ENCODE peak calls at places on chromosomes 12 and 14, in six cellular contexts. B, J, P, H, A and G are unnamed samples. For H3K4me1, the result is how much of the 10 kb centered on the place peaks cover.

GRCh38 chr12:18819471-18819870 is 81.6 kb downstream of the CAPZA3 start:
- DNase-seq in A (no peak), H (no peak), B (no peak), J (no peak), P (no peak), G (no peak)

GRCh38 chr12:58833844-58834243 is 86.5 kb downstream of the LRIG3 start:
- DNase-seq in H (no peak), A (no peak), B (no peak), P (no peak), J (no peak), G (no peak)

GRCh38 chr12:124684971-124685688 is 117.7 kb upstream of the NCOR2 start:
- DNase-seq in H (no peak), J (no peak), B (no peak), P (no peak), A (no peak), G (no peak)

GRCh38 chr14:104878582-104878981 is 13.5 kb downstream of the CEP170B start:
- DNase-seq in A (peak), H (no peak), P (peak), J (no peak), B (no peak), G (no peak)

GRCh38 chr14:23181946-23182345 is 1.5 kb downstream of the SLC7A8 start:
- DNase-seq in A (no peak), J (no peak), H (no peak), B (no peak), P (no peak), G (no peak)

GRCh38 chr12:54390176-54390667 is 5.7 kb upstream of the ZNF385A start:
- DNase-seq in H (no peak), J (no peak), B (peak), A (peak), P (no peak), G (no peak)

GRCh38 chr14:52051861-52052260 is 17.0 kb downstream of the NID2 start:
- DNase-seq in B (no peak), H (no peak), P (no peak), A (no peak), J (no peak), G (no peak)

GRCh38 chr14:64554551-64554950 is 4.8 kb downstream of the PPP1R36 start:
- DNase-seq in A (no peak), B (no peak), J (no peak), H (no peak), P (no peak), G (no peak)

GRCh38 chr12:54967461-54967860 is 17.1 kb downstream of the TESPA1 start:
- DNase-seq in B (peak), J (no peak), H (no peak), A (no peak), P (no peak), G (peak)

GRCh38 chr12:84842406-84843013 is 70.1 kb downstream of the SLC6A15 start:
- DNase-seq in P (no peak), B (peak), A (no peak), J (no peak), H (no peak), G (peak)

GRCh38 chr14:37665479-37665878 is 70.0 kb downstream of the TTC6 start:
- DNase-seq in J (no peak), B (no peak), A (no peak), H (no peak), P (no peak), G (no peak)

GRCh38 chr14:71243697-71244096 is 336.4 kb downstream of the PCNX1 start:
- DNase-seq in B (no peak), A (no peak), P (no peak), H (no peak), J (no peak), G (no peak)

GRCh38 chr14:20215196-20215595 is 8.3 kb upstream of the OR11H6 start:
- DNase-seq in H (no peak), B (no peak), J (no peak), A (no peak), P (no peak), G (no peak)

GRCh38 chr14:93984987-93985410 is 8.6 kb upstream of the ASB2 start:
- DNase-seq in A (no peak), H (no peak), B (peak), P (no peak), J (peak), G (no peak)

GRCh38 chr12:19700969-19701368 is 261.7 kb downstream of the AEBP2 start:
- DNase-seq in H (no peak), A (no peak), P (no peak), J (no peak), B (no peak), G (no peak)

GRCh38 chr14:50040401-50040775 is 76.0 kb downstream of the VCPKMT start:
- DNase-seq in P (no peak), A (no peak), H (no peak), B (peak), J (no peak), G (peak)

GRCh38 chr14:31934767-31935266 is 142.3 kb upstream of the ARHGAP5 start:
- DNase-seq in B (peak), P (no peak), A (no peak), J (peak), H (no peak), G (peak)

GRCh38 chr14:99268776-99269510 is 3.1 kb downstream of the BCL11B start:
- DNase-seq in B (no peak), A (no peak), H (no peak), J (no peak), P (no peak), G (no peak)

GRCh38 chr12:28057856-28058615 is 85.5 kb upstream of the PTHLH start:
- DNase-seq in P (no peak), B (no peak), A (no peak), H (no peak), J (no peak), G (no peak)

GRCh38 chr12:100141998-100142850 is 450 bp downstream of the BLTP3B start:
- DNase-seq in B (peak), P (peak), H (peak), A (peak), J (peak), G (peak)

GRCh38 chr12:12273291-12273957 is 6.6 kb upstream of the LRP6 start:
- DNase-seq in J (no peak), P (no peak), A (no peak), H (no peak), B (no peak), G (no peak)

GRCh38 chr14:53106768-53107167 is 46.4 kb downstream of the DDHD1 start:
- DNase-seq in H (no peak), J (no peak), A (no peak), B (no peak), P (no peak), G (no peak)

GRCh38 chr12:113800201-113800600 is 165.9 kb downstream of the RBM19 start:
- DNase-seq in B (no peak), A (no peak), P (peak), J (no peak), H (no peak), G (no peak)

GRCh38 chr14:97408937-97409860 is 612.0 kb downstream of the VRK1 start:
- DNase-seq in P (no peak), A (no peak), J (no peak), H (no peak), B (no peak), G (peak)

GRCh38 chr14:65128096-65128495 is 25.8 kb upstream of the MAX start:
- DNase-seq in P (no peak), H (no peak), A (no peak), J (no peak), B (no peak), G (no peak)

GRCh38 chr14:76309572-76310551 is 66.1 kb upstream of the ESRRB start:
- DNase-seq in H (no peak), P (no peak), J (peak), A (peak), B (no peak), G (no peak)

GRCh38 chr12:2282321-2282720 is 229.5 kb downstream of the CACNA1C start:
- DNase-seq in P (no peak), J (no peak), H (no peak), B (no peak), A (no peak), G (no peak)

GRCh38 chr12:26841085-26841484 is 8.1 kb upstream of the ITPR2 start:
- DNase-seq in P (no peak), A (no peak), J (no peak), B (no peak), H (no peak), G (no peak)

GRCh38 chr12:54891717-54892478 is 37.6 kb downstream of the MUCL1 start:
- DNase-seq in B (no peak), H (peak), A (no peak), J (no peak), P (no peak), G (no peak)

GRCh38 chr12:3972576-3972975 is 99.4 kb upstream of the PARP11 start:
- DNase-seq in P (no peak), H (no peak), J (no peak), B (no peak), A (no peak), G (no peak)

GRCh38 chr14:100131181-100131580 is 28.3 kb downstream of the DEGS2 start:
- DNase-seq in J (no peak), B (no peak), H (peak), A (no peak), P (no peak), G (no peak)

GRCh38 chr12:107439101-107439738 is 246.4 kb upstream of the PWP1 start:
- DNase-seq in A (no peak), H (no peak), J (no peak), P (no peak), B (no peak), G (no peak)

DNA sequence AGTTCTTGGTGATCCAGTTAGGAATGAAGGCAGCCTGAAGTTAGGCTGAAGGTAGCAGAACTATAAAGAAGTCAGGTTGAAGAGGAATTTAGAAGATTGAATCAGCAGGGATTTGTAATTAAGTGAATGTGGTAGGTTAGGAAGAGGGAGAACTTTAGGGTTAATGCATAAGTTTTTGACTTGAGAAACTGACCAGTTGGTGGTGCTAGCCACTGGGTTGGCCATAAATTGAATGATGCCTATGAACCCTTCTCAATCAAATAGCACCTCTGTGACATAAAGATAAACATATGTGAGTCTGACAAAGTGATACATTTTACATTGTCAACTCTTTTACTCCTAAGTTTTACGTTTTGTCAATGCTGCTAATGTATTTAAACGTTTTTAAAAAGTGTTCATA is 290.6 kb upstream of the NAV3 start:
- DNase-seq in A (no peak), B (no peak), J (no peak), H (no peak), P (no peak), G (no peak)
- TF ChIP-seq CTCF in A (no peak), B (no peak), J (no peak), H (no peak), P (no peak), G (no peak)

GRCh38 chr12:120249875-120250795 is 15.4 kb downstream of the PXN start:
- DNase-seq in P (no peak), J (peak), H (no peak), A (no peak), B (no peak), G (no peak)
- H3K4me1 ChIP-seq in P (under half), J (half or more), H (under half), A (half or more), B (under half), G (under half)

GRCh38 chr12:51216652-51217051 is 1.2 kb downstream of the POU6F1 start:
- DNase-seq in B (no peak), H (no peak), J (no peak), P (no peak), A (no peak), G (no peak)

GRCh38 chr12:51217133-51217967 is 512 bp downstream of the POU6F1 start:
- DNase-seq in H (peak), A (peak), P (peak), J (peak), B (peak), G (peak)

GRCh38 chr12:51218607-51219161 is 822 bp upstream of the POU6F1 start:
- DNase-seq in B (peak), J (no peak), H (no peak), P (peak), A (no peak), G (no peak)

GRCh38 chr12:51217968-51218606 is at the start of gene POU6F1:
- DNase-seq in A (peak), B (peak), H (peak), P (peak), J (peak), G (peak)

DNA sequence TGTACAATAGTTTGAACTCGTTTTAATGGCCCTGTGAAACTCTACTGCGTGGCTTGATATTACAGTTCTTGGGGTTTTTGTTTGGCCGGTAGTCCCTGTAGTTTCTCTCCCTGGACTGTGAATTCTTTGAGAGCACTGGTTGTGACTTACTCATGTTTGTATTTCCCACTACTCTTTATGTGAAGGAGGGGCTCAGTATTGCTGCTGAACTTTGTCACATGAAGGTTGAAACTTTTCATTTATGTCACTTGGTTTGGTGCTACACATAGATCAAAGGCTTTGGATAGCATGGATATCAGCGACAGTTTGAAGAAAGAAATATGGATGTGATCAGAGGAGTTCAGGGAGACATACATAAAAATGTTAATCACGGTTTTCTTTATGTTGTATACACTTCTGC is 1.5 kb upstream of the POU6F1 start:
- DNase-seq in B (peak), J (no peak), P (no peak), H (no peak), A (no peak), G (no peak)
- H3K4me3 ChIP-seq in B (peak), J (no peak), P (no peak), H (no peak), A (peak), G (no peak)

GRCh38 chr14:22039938-22040780 is 366.5 kb upstream of the OR4E1 start:
- DNase-seq in B (no peak), P (no peak), H (no peak), A (no peak), J (no peak), G (peak)
- TF ChIP-seq CTCF in B (peak), P (peak), H (peak), A (peak), J (peak), G (peak)

DNA sequence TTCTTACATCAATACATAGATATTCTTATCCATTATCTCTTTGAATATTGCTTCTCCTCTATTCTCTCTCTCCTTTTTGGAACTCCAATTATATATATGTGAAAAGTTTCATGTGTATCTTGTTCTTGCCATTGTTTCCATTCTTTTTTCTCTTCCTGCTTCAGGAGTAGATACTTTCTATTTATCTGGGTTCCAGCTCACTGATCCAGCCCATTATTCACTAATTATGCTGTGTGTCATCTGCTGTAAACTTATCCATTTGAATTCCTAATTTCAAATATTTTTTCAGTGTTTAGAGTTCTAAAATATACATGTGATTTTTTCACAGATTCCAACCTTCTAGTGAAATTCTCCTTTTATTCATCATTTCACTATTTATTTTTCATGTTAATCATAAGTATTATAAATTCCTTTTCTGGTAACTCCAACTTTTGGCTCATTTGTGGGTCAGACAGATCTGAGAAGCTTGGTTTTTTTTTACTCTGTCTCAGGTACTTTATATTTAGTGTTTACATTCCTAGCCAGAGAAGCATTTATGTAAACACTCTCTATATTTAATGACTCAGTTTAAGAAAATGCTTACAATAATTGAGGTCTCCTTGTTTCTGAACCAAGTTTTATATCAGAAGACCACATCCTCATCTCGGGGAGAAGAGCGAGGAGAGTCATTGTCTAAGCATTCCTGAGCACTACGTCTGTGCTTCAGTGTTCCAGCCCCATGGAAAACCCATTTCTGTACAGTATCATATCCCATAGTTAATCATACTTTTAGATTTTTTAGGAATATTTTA is 15.9 kb upstream of the AMIGO2 start:
- DNase-seq in A (no peak), H (no peak), P (no peak), B (no peak), J (no peak), G (no peak)
- H3K4me1 ChIP-seq in A (under half), H (under half), P (under half), B (under half), J (under half), G (under half)

DNA sequence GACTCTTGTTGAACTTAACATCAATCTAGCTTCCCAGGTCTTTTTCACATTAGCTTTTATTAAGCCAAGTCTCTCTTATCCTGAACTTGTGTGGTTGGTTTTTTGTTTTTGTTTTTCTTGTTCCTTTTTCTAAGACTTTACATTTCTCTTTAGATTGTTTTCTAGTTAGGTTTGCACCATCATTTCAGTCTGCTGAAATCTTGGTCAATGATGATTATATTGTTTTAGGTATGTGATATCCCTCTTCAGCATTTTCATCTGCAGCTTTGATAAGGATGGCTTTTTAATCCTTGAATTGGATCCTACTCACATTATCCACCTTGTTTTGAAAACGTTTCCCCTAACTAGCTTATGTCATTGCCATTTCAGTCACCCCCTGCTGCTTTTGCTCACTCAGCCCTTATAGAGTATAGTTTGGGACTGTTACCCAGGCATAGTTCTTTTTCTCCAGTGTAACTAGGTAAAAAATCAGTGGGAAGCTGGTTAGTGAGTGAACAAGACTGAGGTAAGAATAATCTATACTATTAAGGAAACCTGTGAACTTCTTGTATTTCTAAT is 22.0 kb downstream of the YLPM1 start:
- DNase-seq in J (no peak), B (no peak), P (no peak), H (no peak), A (no peak), G (no peak)
- H3K4me3 ChIP-seq in J (no peak), B (no peak), P (no peak), H (no peak), A (no peak), G (no peak)

GRCh38 chr12:67414011-67414715 is 145.0 kb downstream of the CAND1 start:
- DNase-seq in J (no peak), B (no peak), H (no peak), A (no peak), P (no peak), G (no peak)

GRCh38 chr12:67411562-67411961 is 142.4 kb downstream of the CAND1 start:
- DNase-seq in P (no peak), H (no peak), J (no peak), A (no peak), B (no peak), G (no peak)

GRCh38 chr12:67419810-67420209 is 150.7 kb downstream of the CAND1 start:
- DNase-seq in A (no peak), P (no peak), J (no peak), B (no peak), H (no peak), G (no peak)

GRCh38 chr12:67413577-67413976 is 144.4 kb downstream of the CAND1 start:
- DNase-seq in P (no peak), A (no peak), H (no peak), B (no peak), J (no peak), G (no peak)

DNA sequence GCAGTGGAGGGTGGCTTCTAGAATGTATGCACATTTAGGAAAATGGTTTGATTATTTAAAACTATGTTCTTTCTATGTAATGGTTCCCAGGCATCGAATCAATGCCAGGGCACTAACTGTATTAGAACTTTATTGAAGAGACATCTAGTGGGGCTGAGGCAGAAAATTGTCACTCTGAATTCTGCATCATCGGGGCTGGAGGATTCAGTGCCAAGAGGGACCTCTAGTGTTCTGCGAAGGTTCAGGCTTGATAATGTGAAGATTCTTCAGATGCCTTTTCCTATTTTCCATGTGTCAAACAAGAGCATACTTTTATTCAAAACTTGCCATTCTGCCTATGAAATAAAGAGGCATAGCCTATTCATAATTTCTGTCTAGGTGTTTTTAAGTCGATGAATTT is 146.3 kb downstream of the CAND1 start:
- DNase-seq in H (no peak), A (no peak), B (peak), J (peak), P (no peak), G (no peak)
- TF ChIP-seq CTCF in H (no peak), A (no peak), B (peak), J (peak), P (no peak), G (no peak)

GRCh38 chr12:105221588-105222325 is 14.2 kb downstream of the APPL2 start:
- DNase-seq in A (peak), B (no peak), J (no peak), P (no peak), H (no peak), G (no peak)
- H3K4me1 ChIP-seq in A (under half), B (under half), J (half or more), P (under half), H (under half), G (under half)

GRCh38 chr12:92464911-92465310 is 237.9 kb upstream of the PLEKHG7 start:
- DNase-seq in P (no peak), H (no peak), B (no peak), J (no peak), A (no peak), G (no peak)

GRCh38 chr12:92467886-92468285 is 234.9 kb upstream of the PLEKHG7 start:
- DNase-seq in J (no peak), H (no peak), B (peak), P (no peak), A (no peak), G (no peak)

GRCh38 chr12:92465786-92466185 is 237.0 kb upstream of the PLEKHG7 start:
- DNase-seq in J (no peak), H (no peak), A (no peak), P (no peak), B (no peak), G (no peak)

GRCh38 chr12:92468358-92469020 is 234.3 kb upstream of the PLEKHG7 start:
- DNase-seq in A (no peak), P (no peak), H (no peak), B (peak), J (no peak), G (no peak)

GRCh38 chr12:92466391-92467305 is 236.1 kb upstream of the PLEKHG7 start:
- DNase-seq in A (no peak), J (peak), B (no peak), P (no peak), H (no peak), G (peak)
- H3K4me3 ChIP-seq in A (no peak), J (no peak), B (no peak), P (no peak), H (no peak), G (peak)

GRCh38 chr12:103505371-103506236 is 9.8 kb upstream of the C12orf42 start:
- DNase-seq in P (no peak), H (no peak), B (no peak), J (no peak), A (no peak), G (peak)
- TF ChIP-seq CTCF in P (no peak), H (no peak), B (no peak), J (no peak), A (no peak), G (no peak)